ENCODE peak calls at places on chromosomes 11 and 22, in ten cellular contexts. B, N, M, O, L, I, G, A, J and E are unnamed samples.
A peak's percentile ranks its signal among the peaks of the same experiment; 100 is the strongest.

GRCh38 chr11:2890466-2891241 is 5.1 kb upstream of the CDKN1C start:
- DNase-seq in B (peak; percentile 84), N (no peak), M (no peak), O (no peak), L (no peak), I (peak; percentile 53), G (no peak), A (no peak), J (peak; percentile 49), E (no peak)

GRCh38 chr11:60835472-60835871 is 6.4 kb upstream of the CCDC86 start:
- DNase-seq in B (no peak), N (no peak), M (no peak), O (no peak), L (no peak), I (no peak), G (no peak), A (no peak), J (no peak), E (no peak)

GRCh38 chr22:42947211-42947990 is 67.5 kb downstream of the PACSIN2 start:
- DNase-seq in B (peak; percentile 70), N (no peak), M (no peak), O (no peak), L (no peak), I (peak; percentile 77), G (no peak), A (no peak), J (peak; percentile 84), E (no peak)

GRCh38 chr11:67270256-67271211 is 4.3 kb downstream of the GRK2 start:
- DNase-seq in B (no peak), N (no peak), M (peak; percentile 36), O (peak; percentile 28), L (peak; percentile 29), I (no peak), G (peak; percentile 82), A (peak; percentile 50), J (no peak), E (peak; percentile 63)

GRCh38 chr11:13663631-13664071 is 4.8 kb upstream of the FAR1 start:
- DNase-seq in B (no peak), N (no peak), M (no peak), O (no peak), L (no peak), I (no peak), G (no peak), A (no peak), J (no peak), E (no peak)

GRCh38 chr22:46272196-46272595 is 4.4 kb downstream of the TTC38 start:
- DNase-seq in B (no peak), N (no peak), M (no peak), O (no peak), L (no peak), I (no peak), G (no peak), A (no peak), J (no peak), E (no peak)

GRCh38 chr11:6638437-6638836 is 17.2 kb downstream of the DCHS1 start:
- DNase-seq in B (no peak), N (no peak), M (no peak), O (no peak), L (no peak), I (no peak), G (no peak), A (no peak), J (no peak), E (no peak)

GRCh38 chr11:44947114-44947513 is 3.6 kb downstream of the TP53I11 start:
- DNase-seq in B (no peak), N (no peak), M (no peak), O (no peak), L (no peak), I (no peak), G (no peak), A (no peak), J (no peak), E (no peak)

GRCh38 chr22:30357650-30358215 is 926 bp downstream of the CCDC157 start:
- DNase-seq in B (no peak), N (no peak), M (no peak), O (no peak), L (no peak), I (no peak), G (peak; percentile 49), A (no peak), J (no peak), E (no peak)

GRCh38 chr11:100672483-100673038 is 14.5 kb upstream of the ARHGAP42 start:
- DNase-seq in B (no peak), N (no peak), M (no peak), O (no peak), L (no peak), I (no peak), G (no peak), A (no peak), J (peak; percentile 83), E (no peak)

GRCh38 chr22:23652711-23653110 is 20.6 kb upstream of the DRICH1 start:
- DNase-seq in B (no peak), N (no peak), M (no peak), O (no peak), L (no peak), I (no peak), G (no peak), A (no peak), J (no peak), E (no peak)

GRCh38 chr11:73196576-73196975 is 21.5 kb upstream of the P2RY2 start:
- DNase-seq in B (no peak), N (no peak), M (no peak), O (no peak), L (no peak), I (no peak), G (no peak), A (no peak), J (no peak), E (no peak)

GRCh38 chr11:86477495-86478155 is 102.9 kb downstream of the CCDC81 start:
- DNase-seq in B (no peak), N (no peak), M (no peak), O (no peak), L (no peak), I (no peak), G (no peak), A (no peak), J (no peak), E (no peak)

GRCh38 chr11:13160745-13161144 is 116.8 kb upstream of the BMAL1 start:
- DNase-seq in B (peak; percentile 43), N (no peak), M (no peak), O (no peak), L (no peak), I (no peak), G (no peak), A (no peak), J (no peak), E (no peak)

GRCh38 chr11:112315057-112315720 is 54.5 kb upstream of the PLET1 start:
- DNase-seq in B (no peak), N (no peak), M (no peak), O (no peak), L (no peak), I (no peak), G (no peak), A (no peak), J (no peak), E (peak; percentile 79)

GRCh38 chr22:35914665-35915476 is 113.8 kb downstream of the RBFOX2 start:
- DNase-seq in B (peak; percentile 88), N (no peak), M (peak; percentile 74), O (no peak), L (no peak), I (peak; percentile 44), G (peak; percentile 97), A (peak; percentile 40), J (peak; percentile 93), E (no peak)

GRCh38 chr11:43904737-43905515 is 24.3 kb downstream of the ALKBH3 start:
- DNase-seq in B (no peak), N (no peak), M (peak; percentile 12), O (no peak), L (no peak), I (no peak), G (no peak), A (no peak), J (no peak), E (no peak)

GRCh38 chr11:45748801-45749200 is 56.1 kb upstream of the SLC35C1 start:
- DNase-seq in B (no peak), N (no peak), M (no peak), O (no peak), L (no peak), I (no peak), G (no peak), A (no peak), J (no peak), E (no peak)

GRCh38 chr22:35987487-35987886 is 41.1 kb downstream of the RBFOX2 start:
- DNase-seq in B (peak; percentile 1), N (no peak), M (no peak), O (no peak), L (peak; percentile 6), I (no peak), G (no peak), A (peak; percentile 56), J (no peak), E (no peak)

GRCh38 chr11:2518112-2518982 is 73.5 kb downstream of the KCNQ1 start:
- DNase-seq in B (no peak), N (no peak), M (no peak), O (no peak), L (no peak), I (no peak), G (no peak), A (no peak), J (no peak), E (no peak)

GRCh38 chr11:67117667-67118058 is 1.4 kb upstream of the KDM2A start:
- DNase-seq in B (no peak), N (peak; percentile 16), M (no peak), O (peak; percentile 35), L (peak; percentile 37), I (no peak), G (peak; percentile 69), A (no peak), J (peak; percentile 66), E (no peak)